ENCODE peak calls at places on chromosomes 5 and 9, in eight cellular contexts. N, R, L, B, G, C, I and D are unnamed samples.
A peak's percentile ranks its signal among the peaks of the same experiment; 100 is the strongest.

GRCh38 chr5:75331095-75332090 is 5.6 kb upstream of the HMGCR start:
- DNase-seq in N (no peak), R (no peak), L (no peak), B (no peak), G (no peak), C (no peak), I (no peak), D (no peak)

GRCh38 chr5:125883223-125883622 is 540.0 kb upstream of the GRAMD2B start:
- DNase-seq in N (no peak), R (no peak), L (no peak), B (no peak), G (no peak), C (no peak), I (no peak), D (no peak)

GRCh38 chr9:116979461-116979860 is 292.4 kb downstream of the TRIM32 start:
- DNase-seq in N (no peak), R (no peak), L (no peak), B (no peak), G (no peak), C (no peak), I (no peak), D (no peak)

GRCh38 chr9:93562157-93562556 is 14.2 kb upstream of the PHF2 start:
- DNase-seq in N (no peak), R (no peak), L (no peak), B (no peak), G (no peak), C (no peak), I (no peak), D (no peak)

GRCh38 chr5:71589903-71590302 is 2.8 kb downstream of the MCCC2 start:
- DNase-seq in N (no peak), R (no peak), L (no peak), B (no peak), G (no peak), C (peak; percentile 25), I (no peak), D (no peak)

GRCh38 chr9:93809204-93809940 is 145.8 kb downstream of the BARX1 start:
- DNase-seq in N (no peak), R (no peak), L (no peak), B (no peak), G (peak; percentile 6), C (no peak), I (no peak), D (no peak)

GRCh38 chr9:35688558-35689350 is 971 bp downstream of the TPM2 start:
- DNase-seq in N (no peak), R (no peak), L (no peak), B (no peak), G (no peak), C (no peak), I (no peak), D (no peak)

GRCh38 chr9:135552698-135553161 is 6.8 kb downstream of the OBP2A start:
- DNase-seq in N (no peak), R (no peak), L (no peak), B (no peak), G (no peak), C (no peak), I (peak; percentile 67), D (no peak)

GRCh38 chr9:110064721-110065252 is 143.2 kb downstream of the C9orf152 start:
- DNase-seq in N (no peak), R (no peak), L (no peak), B (no peak), G (no peak), C (no peak), I (no peak), D (no peak)

GRCh38 chr5:10532421-10532820 is 31.4 kb upstream of the ANKRD33B start:
- DNase-seq in N (no peak), R (no peak), L (no peak), B (no peak), G (no peak), C (no peak), I (no peak), D (no peak)

GRCh38 chr5:10533218-10533617 is 30.7 kb upstream of the ANKRD33B start:
- DNase-seq in N (peak; percentile 64), R (no peak), L (no peak), B (no peak), G (no peak), C (no peak), I (peak; percentile 72), D (no peak)

GRCh38 chr5:10535237-10535530 is 28.7 kb upstream of the ANKRD33B start:
- DNase-seq in N (no peak), R (no peak), L (no peak), B (no peak), G (no peak), C (no peak), I (no peak), D (no peak)

GRCh38 chr5:10536511-10536910 is 27.4 kb upstream of the ANKRD33B start:
- DNase-seq in N (no peak), R (no peak), L (no peak), B (no peak), G (peak; percentile 57), C (no peak), I (peak; percentile 56), D (no peak)

GRCh38 chr5:10534491-10535236 is 29.2 kb upstream of the ANKRD33B start:
- DNase-seq in N (no peak), R (no peak), L (no peak), B (no peak), G (no peak), C (no peak), I (no peak), D (no peak)
- TF ChIP-seq POLR2AphosphoS5 in N (no peak), R (no peak), L (no peak), B (no peak), G (no peak), C (no peak), I (no peak), D (no peak)

GRCh38 chr5:142358648-142359047 is 33.8 kb upstream of the SPRY4 start:
- DNase-seq in N (no peak), R (no peak), L (no peak), B (peak; percentile 57), G (no peak), C (no peak), I (no peak), D (no peak)

GRCh38 chr5:142356318-142356715 is 31.5 kb upstream of the SPRY4 start:
- DNase-seq in N (no peak), R (no peak), L (no peak), B (no peak), G (no peak), C (no peak), I (no peak), D (no peak)

GRCh38 chr5:142358121-142358520 is 33.3 kb upstream of the SPRY4 start:
- DNase-seq in N (no peak), R (no peak), L (no peak), B (no peak), G (no peak), C (no peak), I (no peak), D (no peak)

GRCh38 chr5:142357469-142358090 is 32.8 kb upstream of the SPRY4 start:
- DNase-seq in N (no peak), R (no peak), L (no peak), B (peak; percentile 43), G (no peak), C (no peak), I (no peak), D (no peak)

DNA sequence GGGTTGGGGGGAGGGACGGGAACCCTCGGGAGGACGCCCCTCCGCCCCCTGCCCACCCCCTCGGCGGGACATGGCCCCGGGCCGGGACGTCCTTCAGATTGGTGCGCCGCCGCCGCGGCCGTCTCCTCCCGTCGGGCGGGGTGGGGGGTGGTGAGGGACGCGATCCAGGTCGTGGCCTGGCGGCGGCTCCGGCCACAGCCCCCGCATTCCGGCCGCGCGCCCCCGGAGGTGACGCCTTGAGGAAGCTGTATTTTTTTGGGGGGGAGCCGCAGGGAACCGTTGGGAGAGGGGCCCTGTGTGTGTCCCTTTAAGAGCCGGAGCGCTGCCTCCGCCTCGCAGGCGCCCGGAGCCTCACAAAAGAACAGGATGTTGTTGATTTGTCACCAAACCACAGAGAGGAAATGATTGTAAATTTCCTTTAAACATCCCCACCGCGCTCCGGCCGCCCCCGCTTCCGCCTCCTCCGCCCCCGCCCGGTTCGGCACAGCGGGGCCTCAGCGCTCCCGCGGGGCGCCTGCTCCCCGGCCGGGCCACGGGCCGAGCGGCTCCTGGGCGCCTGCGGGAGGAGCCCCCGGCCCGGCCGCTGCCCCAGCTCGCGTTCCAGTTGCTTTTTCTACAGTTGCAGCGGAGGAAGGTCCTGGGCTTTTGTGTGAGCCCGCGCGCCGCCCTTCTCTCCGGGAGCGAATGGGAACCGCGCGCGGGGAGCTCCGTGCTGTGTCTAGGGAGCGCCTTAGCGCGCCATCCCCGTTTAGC is 32.1 kb upstream of the SPRY4 start:
- DNase-seq in N (peak; percentile 97), R (peak; percentile 83), L (peak; percentile 77), B (peak; percentile 93), G (peak; percentile 92), C (peak; percentile 84), I (peak; percentile 87), D (peak; percentile 84)
- TF ChIP-seq POLR2AphosphoS5 in N (peak; percentile 85), R (peak; percentile 54), L (peak; percentile 61), B (no peak), G (peak; percentile 56), C (no peak), I (peak; percentile 84), D (no peak)

GRCh38 chr5:154923441-154924430 is 14.3 kb downstream of the GEMIN5 start:
- DNase-seq in N (no peak), R (no peak), L (no peak), B (no peak), G (no peak), C (no peak), I (no peak), D (no peak)
- TF ChIP-seq POLR2AphosphoS5 in N (no peak), R (no peak), L (no peak), B (no peak), G (no peak), C (no peak), I (no peak), D (no peak)

GRCh38 chr5:93583525-93583798 is 440 bp downstream of the NR2F1 start:
- DNase-seq in N (no peak), R (no peak), L (no peak), B (no peak), G (no peak), C (no peak), I (no peak), D (no peak)

GRCh38 chr5:93582677-93583524 is at the start of gene NR2F1:
- DNase-seq in N (no peak), R (peak; percentile 55), L (peak; percentile 47), B (no peak), G (peak; percentile 80), C (no peak), I (peak; percentile 51), D (no peak)

GRCh38 chr5:93583799-93584530 is 943 bp downstream of the NR2F1 start:
- DNase-seq in N (peak; percentile 91), R (no peak), L (no peak), B (no peak), G (peak; percentile 81), C (no peak), I (no peak), D (no peak)

GRCh38 chr5:93580387-93581100 is 475 bp downstream of the NR2F1-AS1 start:
- DNase-seq in N (no peak), R (no peak), L (no peak), B (no peak), G (peak; percentile 60), C (no peak), I (no peak), D (no peak)

GRCh38 chr5:93581738-93582414 is 857 bp upstream of the NR2F1-AS1 start:
- DNase-seq in N (no peak), R (no peak), L (no peak), B (no peak), G (no peak), C (no peak), I (no peak), D (no peak)
- TF ChIP-seq POLR2AphosphoS5 in N (no peak), R (no peak), L (no peak), B (no peak), G (no peak), C (no peak), I (no peak), D (no peak)

GRCh38 chr5:1923766-1924165 is 41.0 kb upstream of the IRX4 start:
- DNase-seq in N (no peak), R (no peak), L (no peak), B (peak; percentile 41), G (no peak), C (no peak), I (no peak), D (no peak)
- TF ChIP-seq POLR2AphosphoS5 in N (no peak), R (no peak), L (no peak), B (no peak), G (no peak), C (no peak), I (no peak), D (no peak)